ENCODE peak calls at places on chromosomes 11 and 22, in seven cellular contexts. O is hepatocyte, S is left ventricle myocardium inferior, J is heart right ventricle, I is tibial artery, A is IMR-90, E is iPS DF 6.9. D is an unnamed sample.

GRCh38 chr11:108135845-108136599 is 14.7 kb downstream of the ACAT1 start:
- DNase-seq in O (no peak), S (no peak), J (no peak), I (no peak), A (peak; percentile 10), E (no peak), D (peak; percentile 43)

GRCh38 chr11:105315287-105315686 is 175.7 kb upstream of the CARD18 start:
- DNase-seq in O (no peak), S (no peak), J (no peak), I (no peak), A (no peak), E (no peak), D (peak; percentile 8)

GRCh38 chr22:33715626-33716025 is 204.7 kb downstream of the LARGE1 start:
- DNase-seq in O (no peak), S (no peak), J (no peak), I (no peak), A (no peak), E (no peak), D (no peak)

GRCh38 chr22:39234867-39235687 is 9.7 kb downstream of the PDGFB start:
- DNase-seq in O (no peak), S (peak; percentile 83), J (peak; percentile 81), I (no peak), A (no peak), E (no peak), D (peak; percentile 63)

GRCh38 chr11:47552086-47552580 is 799 bp downstream of the CELF1 start:
- DNase-seq in O (peak; percentile 58), S (peak; percentile 20), J (peak; percentile 19), I (no peak), A (peak; percentile 52), E (no peak), D (peak; percentile 51)

GRCh38 chr22:39343259-39344045 is 6.3 kb upstream of the SYNGR1 start:
- DNase-seq in O (peak; percentile 85), S (peak; percentile 41), J (peak; percentile 62), I (peak; percentile 73), A (peak; percentile 58), E (no peak), D (peak; percentile 42)

GRCh38 chr22:31489632-31490495 is at the start of gene EIF4ENIF1:
- DNase-seq in O (peak; percentile 94), S (peak; percentile 92), J (peak; percentile 93), I (peak; percentile 92), A (peak; percentile 78), E (peak; percentile 27), D (peak; percentile 78)

GRCh38 chr22:29004647-29005371 is 56.8 kb downstream of the C22orf31 start:
- DNase-seq in O (peak; percentile 85), S (peak; percentile 43), J (peak; percentile 20), I (no peak), A (peak; percentile 15), E (peak; percentile 47), D (no peak)

GRCh38 chr11:12179521-12179920 is 69.1 kb downstream of the MICAL2 start:
- DNase-seq in O (no peak), S (no peak), J (no peak), I (no peak), A (no peak), E (no peak), D (no peak)

GRCh38 chr11:63738720-63739360 is 29.7 kb downstream of the ZFTA start:
- DNase-seq in O (peak; percentile 84), S (peak; percentile 63), J (peak; percentile 68), I (peak; percentile 76), A (peak; percentile 84), E (no peak), D (peak; percentile 58)

GRCh38 chr11:46047520-46047919 is 73.7 kb downstream of the PHF21A start:
- DNase-seq in O (no peak), S (no peak), J (no peak), I (no peak), A (no peak), E (no peak), D (peak; percentile 49)

GRCh38 chr11:77449060-77449521 is 24.8 kb downstream of the PAK1 start:
- DNase-seq in O (no peak), S (no peak), J (no peak), I (no peak), A (no peak), E (no peak), D (no peak)

GRCh38 chr22:23168381-23169031 is 11.8 kb upstream of the BCR start:
- DNase-seq in O (no peak), S (no peak), J (no peak), I (no peak), A (no peak), E (no peak), D (no peak)

GRCh38 chr11:116913000-116913399 is 75.6 kb upstream of the APOA1 start:
- DNase-seq in O (no peak), S (no peak), J (no peak), I (no peak), A (peak; percentile 90), E (no peak), D (peak; percentile 26)

GRCh38 chr11:72872012-72872411 is 57.8 kb downstream of the ATG16L2 start:
- DNase-seq in O (no peak), S (no peak), J (no peak), I (no peak), A (no peak), E (no peak), D (no peak)

GRCh38 chr11:8722156-8722555 is 39.6 kb downstream of the RPL27A start:
- DNase-seq in O (no peak), S (no peak), J (peak; percentile 29), I (no peak), A (peak; percentile 56), E (no peak), D (no peak)

GRCh38 chr11:70002433-70002832 is 75.7 kb upstream of the ANO1 start:
- DNase-seq in O (no peak), S (no peak), J (no peak), I (no peak), A (no peak), E (no peak), D (no peak)

GRCh38 chr11:72832301-72833082 is 18.3 kb downstream of the ATG16L2 start:
- DNase-seq in O (no peak), S (no peak), J (no peak), I (no peak), A (no peak), E (no peak), D (no peak)

GRCh38 chr11:4607782-4608666 is at the start of gene TRIM68:
- DNase-seq in O (peak; percentile 97), S (peak; percentile 98), J (peak; percentile 97), I (peak; percentile 98), A (peak; percentile 95), E (peak; percentile 76), D (peak; percentile 94)
- H3K4me3 ChIP-seq in O (peak within 1 kb of the TSS; percentile 58), S (peak within 1 kb of the TSS; percentile 85), J (peak within 1 kb of the TSS; percentile 70), I (peak within 1 kb of the TSS; percentile 62), A (peak within 1 kb of the TSS; percentile 69), E (peak within 1 kb of the TSS; percentile 74), D (peak within 1 kb of the TSS; percentile 74)

GRCh38 chr22:35752172-35752832 is 34.6 kb downstream of the APOL5 start:
- DNase-seq in O (no peak), S (no peak), J (no peak), I (no peak), A (no peak), E (no peak), D (no peak)
- H3K4me1 ChIP-seq in O (no peaks in the 10 kb centered on the region), S (peaks cover 47% of the 10 kb centered on the region), J (peaks cover 35% of the 10 kb centered on the region), I (no peaks in the 10 kb centered on the region), A (peaks cover 7% of the 10 kb centered on the region), E (no peaks in the 10 kb centered on the region), D (no peaks in the 10 kb centered on the region)

DNA sequence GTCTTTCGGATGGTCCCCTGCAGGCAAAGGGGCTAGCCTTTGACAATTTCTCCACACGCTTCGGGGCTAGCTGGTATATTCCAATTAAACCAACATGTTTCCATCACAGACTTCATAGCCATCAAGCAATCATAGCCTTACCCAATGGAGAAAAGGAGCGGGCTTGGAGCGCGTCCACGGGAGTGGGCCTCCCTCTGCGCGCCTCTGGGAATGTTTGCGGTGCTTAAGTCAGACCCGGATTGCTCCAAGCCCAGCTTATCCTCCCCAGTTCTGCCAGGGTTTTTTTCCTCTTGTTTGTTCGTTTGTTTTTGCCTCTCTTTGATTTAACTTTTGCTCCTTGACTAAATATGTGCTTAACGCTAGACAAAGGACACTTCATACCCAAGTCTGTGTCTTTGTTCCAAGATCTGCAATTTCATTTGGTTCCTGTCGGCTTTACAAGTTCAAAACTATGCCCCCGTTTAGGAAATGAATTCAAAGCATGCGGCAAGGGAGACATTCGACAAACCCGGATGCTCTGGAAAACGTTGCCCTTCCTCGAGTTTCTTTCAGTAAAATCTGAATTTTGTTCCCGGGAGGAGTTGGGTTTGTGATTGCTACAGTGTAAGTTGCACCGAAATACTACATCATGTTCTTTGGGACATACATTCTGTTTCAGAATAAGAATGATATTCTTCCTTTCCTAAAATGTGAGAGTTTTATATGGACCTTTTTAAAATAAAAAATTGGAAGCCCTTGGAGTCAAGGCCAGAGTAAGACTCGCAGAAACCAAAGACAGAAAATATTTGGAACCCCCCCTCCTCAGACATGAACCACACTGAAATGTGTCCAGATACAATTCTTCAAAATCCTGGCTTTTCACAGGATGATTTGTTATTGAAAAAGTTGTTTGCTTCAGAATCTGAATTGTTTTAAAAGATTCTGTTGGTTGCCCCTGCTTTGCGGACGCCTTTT is 900 bp upstream of the GLB1L2 start:
- DNase-seq in O (no peak), S (no peak), J (no peak), I (no peak), A (no peak), E (no peak), D (no peak)
- H3K4me3 ChIP-seq in O (peak overlapping the region; percentile 39), S (peak overlapping the region; percentile 67), J (peak overlapping the region; percentile 54), I (peak overlapping the region; percentile 53), A (no peak overlapping the region), E (peak overlapping the region; percentile 2), D (peak overlapping the region; percentile 46)

GRCh38 chr11:74723511-74723910 is 7.7 kb downstream of the CHRDL2 start:
- DNase-seq in O (no peak), S (no peak), J (no peak), I (no peak), A (no peak), E (no peak), D (no peak)

GRCh38 chr11:74721479-74721835 is 9.8 kb downstream of the CHRDL2 start:
- DNase-seq in O (no peak), S (no peak), J (no peak), I (no peak), A (no peak), E (no peak), D (no peak)

GRCh38 chr11:74719011-74719410 is 12.2 kb downstream of the CHRDL2 start:
- DNase-seq in O (no peak), S (no peak), J (no peak), I (no peak), A (no peak), E (no peak), D (no peak)

GRCh38 chr11:74717211-74717997 is 13.8 kb downstream of the CHRDL2 start:
- DNase-seq in O (no peak), S (no peak), J (no peak), I (no peak), A (no peak), E (no peak), D (no peak)

DNA sequence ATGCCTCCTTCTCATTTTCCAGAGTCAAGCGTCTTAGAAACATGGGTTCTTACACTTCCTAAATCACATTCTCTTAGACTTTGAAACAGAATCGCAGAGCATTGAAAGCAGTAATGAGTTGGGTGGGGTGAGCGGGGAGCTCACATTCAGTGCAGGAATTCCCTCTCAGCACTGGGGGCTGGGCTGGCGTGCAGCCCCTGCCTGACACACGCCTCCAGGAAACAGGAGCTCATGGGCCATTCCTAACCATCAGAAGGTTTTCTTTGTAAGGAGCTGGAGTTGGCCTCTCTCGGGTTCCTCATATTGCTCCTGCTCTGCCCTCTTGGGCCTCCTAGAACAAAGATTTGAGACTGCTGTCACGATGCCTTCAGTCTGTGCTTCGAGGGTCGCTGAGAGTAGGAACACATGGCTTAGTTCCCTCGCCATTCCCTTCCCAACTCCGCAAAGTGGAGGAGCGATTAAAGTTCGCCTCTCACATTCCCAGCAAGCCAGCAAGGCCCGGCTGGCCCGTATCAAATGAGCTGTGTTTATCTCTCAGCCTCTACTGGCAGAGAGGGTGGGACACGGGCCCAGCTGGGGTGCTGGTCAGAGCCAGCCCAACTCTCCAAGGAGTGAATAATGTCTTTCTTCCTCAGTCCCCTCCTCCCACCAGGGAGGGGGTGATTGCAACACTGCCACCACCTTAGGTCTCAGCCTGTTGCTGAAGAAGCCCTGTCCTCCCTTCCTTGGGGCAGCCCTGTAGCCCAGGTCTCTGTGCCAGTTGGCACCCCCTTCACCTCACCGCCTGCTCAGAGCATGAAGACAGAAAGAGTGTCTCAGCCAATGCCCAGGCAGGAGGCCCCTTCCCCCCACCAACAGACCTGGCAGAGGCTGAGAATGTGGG is 10.4 kb downstream of the CHRDL2 start:
- DNase-seq in O (peak; percentile 33), S (peak; percentile 82), J (peak; percentile 58), I (peak; percentile 82), A (peak; percentile 89), E (no peak), D (no peak)
- H3K4me1 ChIP-seq in O (peaks cover 9% of the 10 kb centered on the region), S (peaks cover 36% of the 10 kb centered on the region), J (peaks cover 42% of the 10 kb centered on the region), I (no peaks in the 10 kb centered on the region), A (peaks cover 51% of the 10 kb centered on the region), E (peaks cover 6% of the 10 kb centered on the region), D (no peaks in the 10 kb centered on the region)